ENCODE peak calls at places on chromosomes 4 and X, in nine cellular contexts. V is iris pigment epithelial cell; T is Peyer's patch; U is CD8-positive, alpha-beta T cell; K is stimulated activated CD4-positive, alpha-beta T cell treated with anti-CD3 and anti-CD28 coated beads, Interleukin-1b, Interleukin-23, amount 100 ng/mL, for 4 hours; S is activated CD4-positive, alpha-beta T cell treated with anti-CD3 and anti-CD28 coated beads for 24 hours; Y is kidney glomerular epithelial cell; M is ELF-1; Z is GM23248. J is an unnamed sample.
A peak's percentile ranks its signal among the peaks of the same experiment; 100 is the strongest.

GRCh38 chr4:23382880-23383279 is 507.0 kb downstream of the PPARGC1A start:
- DNase-seq in T (no peak), Z (no peak), U (no peak), Y (no peak), V (peak; percentile 7), K (no peak), S (no peak), M (no peak), J (no peak)

GRCh38 chrX:126836195-126836594 is 16.7 kb downstream of the PRR32 start:
- DNase-seq in K (no peak), U (no peak), T (no peak), Y (no peak), S (no peak), M (no peak), Z (no peak), V (peak; percentile 3), J (no peak)

GRCh38 chr4:57612279-57612678 is 502.1 kb upstream of the IGFBP7 start:
- DNase-seq in U (no peak), K (no peak), T (no peak), V (no peak), M (no peak), Y (peak; percentile 70), Z (no peak), S (no peak), J (no peak)

GRCh38 chr4:8125526-8126056 is 33.0 kb downstream of the ABLIM2 start:
- DNase-seq in U (no peak), Y (no peak), K (no peak), V (no peak), M (no peak), T (no peak), S (no peak), Z (no peak), J (no peak)

GRCh38 chrX:20267924-20268701 is 1.4 kb upstream of the RPS6KA3 start:
- DNase-seq in Y (no peak), S (no peak), U (peak; percentile 54), T (peak; percentile 64), Z (no peak), M (peak; percentile 80), K (peak; percentile 7), V (peak; percentile 43), J (peak; percentile 6)

GRCh38 chr4:108834167-108834566 is 71.3 kb upstream of the ETNPPL start:
- DNase-seq in M (peak; percentile 13), T (no peak), S (no peak), U (no peak), Z (peak; percentile 91), K (no peak), V (peak; percentile 68), Y (no peak), J (no peak)

GRCh38 chr4:8110071-8110986 is 48.3 kb downstream of the ABLIM2 start:
- DNase-seq in Z (peak; percentile 25), M (peak; percentile 73), V (peak; percentile 20), T (no peak), K (no peak), Y (no peak), S (no peak), U (no peak), J (no peak)

GRCh38 chr4:119131160-119131559 is 4.5 kb upstream of the MYOZ2 start:
- DNase-seq in S (no peak), U (no peak), K (no peak), T (no peak), Z (no peak), V (no peak), Y (no peak), M (peak; percentile 24), J (no peak)

GRCh38 chr4:100420571-100420970 is 97.3 kb downstream of the EMCN start:
- DNase-seq in V (peak; percentile 12), M (no peak), T (no peak), U (no peak), K (no peak), S (no peak), Y (no peak), Z (peak; percentile 49), J (no peak)

GRCh38 chr4:185305979-185306442 is 89.7 kb downstream of the LRP2BP start:
- DNase-seq in U (no peak), S (no peak), Z (peak; percentile 98), K (no peak), T (no peak), V (peak; percentile 93), M (peak; percentile 26), Y (peak; percentile 88), J (no peak)

GRCh38 chrX:71989768-71990167 is 79.1 kb downstream of the NHSL2 start:
- DNase-seq in Y (peak; percentile 46), U (no peak), V (no peak), M (no peak), T (no peak), S (no peak), Z (peak; percentile 87), K (no peak), J (no peak)

GRCh38 chrX:6021316-6022091 is 207.2 kb downstream of the NLGN4X start:
- DNase-seq in S (peak; percentile 2), Y (no peak), U (no peak), M (peak; percentile 76), T (peak; percentile 57), K (no peak), Z (peak; percentile 28), V (peak; percentile 25), J (peak; percentile 15)

GRCh38 chr4:111546881-111547280 is 598.4 kb upstream of the FAM241A start:
- DNase-seq in K (no peak), U (no peak), T (no peak), M (no peak), S (no peak), V (no peak), Z (no peak), Y (no peak), J (no peak)

GRCh38 chrX:29318051-29318450 is 730.8 kb downstream of the IL1RAPL1 start:
- DNase-seq in U (no peak), T (no peak), S (no peak), K (no peak), V (peak; percentile 9), Z (peak; percentile 8), M (no peak), Y (no peak), J (no peak)

GRCh38 chr4:42778349-42778748 is 114.2 kb upstream of the GRXCR1 start:
- DNase-seq in K (no peak), Z (no peak), V (no peak), T (no peak), M (no peak), Y (no peak), S (no peak), U (no peak), J (no peak)

GRCh38 chrX:71953946-71954345 is 43.3 kb downstream of the NHSL2 start:
- DNase-seq in V (no peak), Y (no peak), K (no peak), S (no peak), U (no peak), M (no peak), Z (no peak), T (no peak), J (no peak)

GRCh38 chr4:131499139-131499873 is 1649.8 kb upstream of the PCDH10 start:
- DNase-seq in K (no peak), V (peak; percentile 90), Z (peak; percentile 1), U (no peak), T (no peak), M (no peak), S (no peak), Y (peak; percentile 68), J (no peak)

GRCh38 chrX:18828832-18829404 is 121.5 kb downstream of the PPEF1 start:
- DNase-seq in V (peak; percentile 2), Y (no peak), U (no peak), T (no peak), S (no peak), M (peak; percentile 27), K (no peak), Z (no peak), J (no peak)

GRCh38 chrX:1212532-1212931 is at the start of gene CRLF2:
- DNase-seq in Y (no peak), S (peak; percentile 25), V (no peak), K (no peak), M (no peak), U (no peak), T (peak; percentile 26), Z (peak; percentile 9), J (peak; percentile 38)

GRCh38 chr4:172808196-172808595 is 360.4 kb upstream of the GALNT7 start:
- DNase-seq in K (no peak), M (no peak), Z (no peak), Y (no peak), U (no peak), S (no peak), T (no peak), V (no peak), J (no peak)

GRCh38 chrX:25206761-25207160 is 191.0 kb upstream of the ARX start:
- DNase-seq in T (no peak), Y (peak; percentile 47), K (no peak), M (no peak), Z (peak; percentile 47), U (no peak), V (peak; percentile 20), S (no peak), J (no peak)

GRCh38 chr4:145887241-145887964 is 51.2 kb downstream of the ZNF827 start:
- DNase-seq in M (no peak), S (no peak), V (peak; percentile 81), K (no peak), U (no peak), T (no peak), Y (no peak), Z (peak; percentile 79), J (no peak)

GRCh38 chr4:15444879-15445576 is 17.2 kb downstream of the C1QTNF7 start:
- DNase-seq in V (no peak), S (no peak), T (no peak), K (no peak), U (no peak), Y (no peak), M (no peak), Z (no peak), J (no peak)

GRCh38 chr4:54226399-54227260 is 2.5 kb upstream of the PDGFRA start:
- DNase-seq in S (no peak), M (peak; percentile 83), K (no peak), Y (no peak), T (peak; percentile 66), U (no peak), V (peak; percentile 89), Z (peak; percentile 83), J (no peak)

GRCh38 chr4:106090826-106091225 is 195.6 kb downstream of the NPNT start:
- DNase-seq in K (no peak), M (no peak), Y (no peak), U (no peak), S (no peak), Z (no peak), V (no peak), T (no peak), J (no peak)

GRCh38 chr4:96293806-96294205 is 453.9 kb downstream of the PDHA2 start:
- DNase-seq in S (no peak), V (no peak), Z (no peak), M (no peak), T (no peak), Y (no peak), U (no peak), K (no peak), J (no peak)

GRCh38 chr4:108168672-108169562 is at the start of gene LEF1:
- DNase-seq in Z (peak; percentile 51), Y (peak; percentile 41), U (peak; percentile 81), S (peak; percentile 56), T (peak; percentile 52), M (peak; percentile 87), V (peak; percentile 45), K (peak; percentile 68), J (peak; percentile 51)

GRCh38 chrX:37755073-37755472 is 24.8 kb upstream of the CYBB start:
- DNase-seq in Y (no peak), Z (no peak), U (no peak), S (no peak), T (peak; percentile 64), K (no peak), M (no peak), V (no peak), J (peak; percentile 47)

GRCh38 chr4:3502941-3503936 is 29.0 kb downstream of the LRPAP1 start:
- DNase-seq in T (no peak), U (no peak), S (no peak), K (no peak), M (no peak), Z (no peak), Y (no peak), V (no peak), J (no peak)